ENCODE peak calls at places on chromosomes 2 and 18, in five cellular contexts. H is GM20000; C is stimulated activated CD4-positive, alpha-beta T cell treated with anti-CD3 and anti-CD28 coated beads, TNF-alpha, amount 100 ng/mL, for 24 hours; A is NCI-H2029; M is activated naive CD4-positive, alpha-beta T cell. G is an unnamed sample.

GRCh38 chr2:180122874-180123273 is 115.8 kb upstream of the CWC22 start:
- DNase-seq in A (no peak), H (no peak), M (no peak), C (no peak), G (no peak)

GRCh38 chr2:205060269-205060668 is 515.0 kb downstream of the PARD3B start:
- DNase-seq in C (no peak), M (no peak), H (no peak), A (no peak), G (no peak)

GRCh38 chr2:112256654-112257053 is 1.8 kb upstream of the ZC3H8 start:
- DNase-seq in M (no peak), A (no peak), H (no peak), C (no peak), G (no peak)

GRCh38 chr18:58591286-58591685 is 37.6 kb downstream of the ALPK2 start:
- DNase-seq in C (no peak), A (no peak), M (no peak), H (no peak), G (no peak)

GRCh38 chr2:6986251-6986893 is 69.2 kb downstream of the RNF144A start:
- DNase-seq in A (peak), H (no peak), M (no peak), C (no peak), G (no peak)

GRCh38 chr2:181682795-181683517 is 2.6 kb upstream of the NEUROD1 start:
- DNase-seq in M (no peak), A (no peak), C (no peak), H (peak), G (no peak)

GRCh38 chr2:187581125-187581896 is 27.1 kb upstream of the TFPI start:
- DNase-seq in C (no peak), A (peak), M (no peak), H (peak), G (no peak)

GRCh38 chr2:168217920-168218319 is 29.5 kb downstream of the STK39 start:
- DNase-seq in A (no peak), H (no peak), M (no peak), C (no peak), G (no peak)

GRCh38 chr2:145022021-145022670 is 502.2 kb upstream of the ZEB2 start:
- DNase-seq in H (no peak), A (no peak), M (no peak), C (no peak), G (no peak)

GRCh38 chr2:56681659-56682396 is 498.0 kb downstream of the CCDC85A start:
- DNase-seq in A (no peak), M (no peak), C (no peak), H (no peak), G (no peak)

GRCh38 chr2:102438124-102438523 is 15.2 kb downstream of the IL18RAP start:
- DNase-seq in C (no peak), A (no peak), M (no peak), H (no peak), G (no peak)

GRCh38 chr2:53819627-53820026 is 32.8 kb downstream of the ERLEC1 start:
- DNase-seq in C (no peak), A (no peak), H (no peak), M (no peak), G (no peak)

GRCh38 chr18:985301-985700 is 80.6 kb downstream of the ADCYAP1 start:
- DNase-seq in H (no peak), A (peak), M (no peak), C (no peak), G (no peak)

GRCh38 chr18:77127769-77128671 is 4.6 kb downstream of the MBP start:
- DNase-seq in C (no peak), M (no peak), A (peak), H (peak), G (no peak)

GRCh38 chr2:37783545-37783944 is 112.1 kb upstream of the CDC42EP3 start:
- DNase-seq in A (no peak), M (no peak), H (no peak), C (no peak), G (no peak)

GRCh38 chr2:181810823-181811695 is 80.5 kb upstream of the ITPRID2 start:
- DNase-seq in H (no peak), C (no peak), A (no peak), M (no peak), G (no peak)

GRCh38 chr18:22711381-22711717 is 221.8 kb upstream of the RBBP8 start:
- DNase-seq in M (no peak), H (no peak), A (no peak), C (no peak), G (no peak)

GRCh38 chr2:238855891-238856580 is 8.2 kb downstream of the TWIST2 start:
- DNase-seq in H (no peak), A (no peak), C (no peak), M (no peak), G (no peak)

G was measured in stimulated activated effector memory CD8-positive, alpha-beta T cell treated with anti-CD3 and anti-CD28 coated beads, Interleukin-12 subunit alpha, Interleukin-12 subunit beta, amount 100 ng/mL, for 72 hours.